ENCODE peak calls at places on chromosomes 3 and 15, in seven cellular contexts. One of them, this sample, is unnamed.

GRCh38 chr3:139561959-139562676 is 22.6 kb upstream of the RBP1 start:
- DNase-seq in cardiac muscle cell: peak
- DNase-seq in mesenchymal stem cell: peak
- DNase-seq in neuronal stem cell: no peak
- DNase-seq in esophagus muscularis mucosa: peak
- DNase-seq in right atrium auricular region: no peak
- DNase-seq in CD4-positive, CD25-positive, alpha-beta regulatory T cell: no peak
- DNase-seq in this sample: no peak

GRCh38 chr15:47812436-47813109 is 95.3 kb downstream of the SEMA6D start:
- DNase-seq in cardiac muscle cell: peak
- DNase-seq in mesenchymal stem cell: peak
- DNase-seq in neuronal stem cell: no peak
- DNase-seq in esophagus muscularis mucosa: no peak
- DNase-seq in right atrium auricular region: no peak
- DNase-seq in CD4-positive, CD25-positive, alpha-beta regulatory T cell: no peak
- DNase-seq in this sample: no peak

GRCh38 chr3:172675371-172676193 is 35.3 kb downstream of the NCEH1 start:
- DNase-seq in cardiac muscle cell: peak
- DNase-seq in mesenchymal stem cell: peak
- DNase-seq in neuronal stem cell: peak
- DNase-seq in esophagus muscularis mucosa: no peak
- DNase-seq in right atrium auricular region: no peak
- DNase-seq in CD4-positive, CD25-positive, alpha-beta regulatory T cell: peak
- DNase-seq in this sample: peak

GRCh38 chr3:61417352-61417751 is 144.0 kb upstream of the PTPRG start:
- DNase-seq in cardiac muscle cell: peak
- DNase-seq in mesenchymal stem cell: no peak
- DNase-seq in neuronal stem cell: no peak
- DNase-seq in esophagus muscularis mucosa: no peak
- DNase-seq in right atrium auricular region: no peak
- DNase-seq in CD4-positive, CD25-positive, alpha-beta regulatory T cell: no peak
- DNase-seq in this sample: no peak

GRCh38 chr3:13718437-13718836 is 161.4 kb downstream of the WNT7A start:
- DNase-seq in cardiac muscle cell: no peak
- DNase-seq in mesenchymal stem cell: no peak
- DNase-seq in neuronal stem cell: no peak
- DNase-seq in esophagus muscularis mucosa: peak
- DNase-seq in right atrium auricular region: peak
- DNase-seq in CD4-positive, CD25-positive, alpha-beta regulatory T cell: no peak
- DNase-seq in this sample: no peak

GRCh38 chr3:14602006-14602803 is 49.4 kb upstream of the CCDC174 start:
- DNase-seq in cardiac muscle cell: no peak
- DNase-seq in mesenchymal stem cell: no peak
- DNase-seq in neuronal stem cell: no peak
- DNase-seq in esophagus muscularis mucosa: no peak
- DNase-seq in right atrium auricular region: no peak
- DNase-seq in CD4-positive, CD25-positive, alpha-beta regulatory T cell: no peak
- DNase-seq in this sample: no peak

GRCh38 chr15:78399081-78399480 is 38.9 kb upstream of the IREB2 start:
- DNase-seq in cardiac muscle cell: no peak
- DNase-seq in mesenchymal stem cell: no peak
- DNase-seq in neuronal stem cell: no peak
- DNase-seq in esophagus muscularis mucosa: no peak
- DNase-seq in right atrium auricular region: no peak
- DNase-seq in CD4-positive, CD25-positive, alpha-beta regulatory T cell: no peak
- DNase-seq in this sample: peak

GRCh38 chr15:63066302-63066701 is 23.8 kb downstream of the TPM1 start:
- DNase-seq in cardiac muscle cell: no peak
- DNase-seq in mesenchymal stem cell: no peak
- DNase-seq in neuronal stem cell: no peak
- DNase-seq in esophagus muscularis mucosa: no peak
- DNase-seq in right atrium auricular region: no peak
- DNase-seq in CD4-positive, CD25-positive, alpha-beta regulatory T cell: no peak
- DNase-seq in this sample: no peak

GRCh38 chr3:89340431-89340830 is 233.0 kb downstream of the EPHA3 start:
- DNase-seq in cardiac muscle cell: peak
- DNase-seq in mesenchymal stem cell: peak
- DNase-seq in neuronal stem cell: no peak
- DNase-seq in esophagus muscularis mucosa: no peak
- DNase-seq in right atrium auricular region: no peak
- DNase-seq in CD4-positive, CD25-positive, alpha-beta regulatory T cell: no peak
- DNase-seq in this sample: no peak

GRCh38 chr15:36775209-36775608 is 195.8 kb downstream of the CDIN1 start:
- DNase-seq in cardiac muscle cell: no peak
- DNase-seq in mesenchymal stem cell: no peak
- DNase-seq in neuronal stem cell: no peak
- DNase-seq in esophagus muscularis mucosa: no peak
- DNase-seq in right atrium auricular region: no peak
- DNase-seq in CD4-positive, CD25-positive, alpha-beta regulatory T cell: no peak
- DNase-seq in this sample: no peak

GRCh38 chr3:33119891-33120290 is 6.1 kb downstream of the CRTAP start:
- DNase-seq in cardiac muscle cell: peak
- DNase-seq in mesenchymal stem cell: no peak
- DNase-seq in neuronal stem cell: no peak
- DNase-seq in esophagus muscularis mucosa: no peak
- DNase-seq in right atrium auricular region: no peak
- DNase-seq in CD4-positive, CD25-positive, alpha-beta regulatory T cell: no peak
- DNase-seq in this sample: no peak

GRCh38 chr3:54746722-54747121 is 181.1 kb downstream of the LRTM1 start:
- DNase-seq in cardiac muscle cell: no peak
- DNase-seq in mesenchymal stem cell: no peak
- DNase-seq in neuronal stem cell: no peak
- DNase-seq in esophagus muscularis mucosa: no peak
- DNase-seq in right atrium auricular region: no peak
- DNase-seq in CD4-positive, CD25-positive, alpha-beta regulatory T cell: no peak
- DNase-seq in this sample: no peak

DNA sequence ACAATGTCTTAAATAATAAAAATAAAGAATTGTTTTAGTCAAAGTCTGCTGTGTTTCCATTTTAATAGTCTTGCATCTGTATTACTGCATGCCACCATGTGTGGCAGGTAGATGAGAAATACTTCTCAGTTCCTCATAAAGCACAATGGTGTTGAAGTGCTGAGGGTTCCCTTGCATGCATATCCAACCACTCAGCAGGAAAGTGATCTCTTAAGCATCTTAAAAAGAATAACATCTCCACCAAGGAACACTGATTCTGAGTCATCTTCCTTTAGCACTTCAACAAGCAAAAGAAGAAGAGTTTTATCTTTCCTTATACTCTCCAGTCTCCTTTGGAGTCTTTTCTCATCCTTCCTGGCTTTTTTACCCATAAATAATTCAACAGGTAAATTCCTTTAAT is 602.0 kb downstream of the TBL1XR1 start:
- DNase-seq in cardiac muscle cell: no peak
- DNase-seq in mesenchymal stem cell: peak
- DNase-seq in neuronal stem cell: no peak
- DNase-seq in esophagus muscularis mucosa: no peak
- DNase-seq in right atrium auricular region: no peak
- DNase-seq in CD4-positive, CD25-positive, alpha-beta regulatory T cell: no peak
- DNase-seq in this sample: peak
- H3K27ac ChIP-seq in cardiac muscle cell: no peak
- H3K27ac ChIP-seq in mesenchymal stem cell: no peak
- H3K27ac ChIP-seq in neuronal stem cell: no peak
- H3K27ac ChIP-seq in esophagus muscularis mucosa: no peak
- H3K27ac ChIP-seq in right atrium auricular region: no peak
- H3K27ac ChIP-seq in CD4-positive, CD25-positive, alpha-beta regulatory T cell: no peak
- H3K27ac ChIP-seq in this sample: no peak

GRCh38 chr15:26869628-26870027 is 2.8 kb downstream of the GABRA5 start:
- DNase-seq in cardiac muscle cell: no peak
- DNase-seq in mesenchymal stem cell: no peak
- DNase-seq in neuronal stem cell: no peak
- DNase-seq in esophagus muscularis mucosa: peak
- DNase-seq in right atrium auricular region: no peak
- DNase-seq in CD4-positive, CD25-positive, alpha-beta regulatory T cell: no peak
- DNase-seq in this sample: no peak

GRCh38 chr15:26867199-26868007 is 541 bp downstream of the GABRA5 start:
- DNase-seq in cardiac muscle cell: no peak
- DNase-seq in mesenchymal stem cell: no peak
- DNase-seq in neuronal stem cell: peak
- DNase-seq in esophagus muscularis mucosa: peak
- DNase-seq in right atrium auricular region: no peak
- DNase-seq in CD4-positive, CD25-positive, alpha-beta regulatory T cell: no peak
- DNase-seq in this sample: no peak

GRCh38 chr15:26866298-26867198 is at the start of gene GABRA5:
- DNase-seq in cardiac muscle cell: peak
- DNase-seq in mesenchymal stem cell: no peak
- DNase-seq in neuronal stem cell: peak
- DNase-seq in esophagus muscularis mucosa: peak
- DNase-seq in right atrium auricular region: no peak
- DNase-seq in CD4-positive, CD25-positive, alpha-beta regulatory T cell: no peak
- DNase-seq in this sample: no peak

GRCh38 chr15:26870346-26870745 is 3.5 kb downstream of the GABRA5 start:
- DNase-seq in cardiac muscle cell: no peak
- DNase-seq in mesenchymal stem cell: no peak
- DNase-seq in neuronal stem cell: no peak
- DNase-seq in esophagus muscularis mucosa: no peak
- DNase-seq in right atrium auricular region: no peak
- DNase-seq in CD4-positive, CD25-positive, alpha-beta regulatory T cell: no peak
- DNase-seq in this sample: no peak

GRCh38 chr15:26868029-26868685 is 1.3 kb downstream of the GABRA5 start:
- DNase-seq in cardiac muscle cell: no peak
- DNase-seq in mesenchymal stem cell: no peak
- DNase-seq in neuronal stem cell: no peak
- DNase-seq in esophagus muscularis mucosa: peak
- DNase-seq in right atrium auricular region: no peak
- DNase-seq in CD4-positive, CD25-positive, alpha-beta regulatory T cell: no peak
- DNase-seq in this sample: no peak
- H3K4me3 ChIP-seq in cardiac muscle cell: peak
- H3K4me3 ChIP-seq in mesenchymal stem cell: no peak
- H3K4me3 ChIP-seq in neuronal stem cell: no peak
- H3K4me3 ChIP-seq in esophagus muscularis mucosa: peak
- H3K4me3 ChIP-seq in right atrium auricular region: peak
- H3K4me3 ChIP-seq in CD4-positive, CD25-positive, alpha-beta regulatory T cell: no peak
- H3K4me3 ChIP-seq in this sample: no peak

GRCh38 chr15:89198934-89199333 is 22.4 kb downstream of the RLBP1 start:
- DNase-seq in cardiac muscle cell: no peak
- DNase-seq in mesenchymal stem cell: no peak
- DNase-seq in neuronal stem cell: no peak
- DNase-seq in esophagus muscularis mucosa: no peak
- DNase-seq in right atrium auricular region: no peak
- DNase-seq in CD4-positive, CD25-positive, alpha-beta regulatory T cell: no peak
- DNase-seq in this sample: no peak
- H3K27ac ChIP-seq in cardiac muscle cell: no peak
- H3K27ac ChIP-seq in mesenchymal stem cell: no peak
- H3K27ac ChIP-seq in neuronal stem cell: peak
- H3K27ac ChIP-seq in esophagus muscularis mucosa: no peak
- H3K27ac ChIP-seq in right atrium auricular region: no peak
- H3K27ac ChIP-seq in CD4-positive, CD25-positive, alpha-beta regulatory T cell: no peak
- H3K27ac ChIP-seq in this sample: no peak

DNA sequence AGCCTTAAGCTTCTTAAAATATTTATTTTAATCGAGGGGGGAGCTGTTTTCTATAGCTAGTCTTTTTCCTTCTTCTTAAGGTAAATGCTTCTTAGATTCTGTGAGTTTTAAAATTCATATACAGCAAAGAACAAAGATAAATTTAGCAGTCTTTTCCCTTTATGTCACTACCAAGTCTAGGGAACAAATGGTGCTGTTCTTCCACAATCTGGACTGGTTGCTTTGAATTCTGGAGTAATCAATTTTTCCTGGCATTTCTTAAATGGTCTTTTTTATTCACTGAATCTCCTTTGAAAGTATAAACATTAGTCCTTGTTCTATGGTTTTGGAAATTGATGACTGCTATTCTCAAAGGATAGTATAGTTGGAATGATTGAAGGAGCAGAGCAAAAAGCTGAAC is 82.8 kb downstream of the CHL1 start:
- DNase-seq in cardiac muscle cell: no peak
- DNase-seq in mesenchymal stem cell: no peak
- DNase-seq in neuronal stem cell: no peak
- DNase-seq in esophagus muscularis mucosa: no peak
- DNase-seq in right atrium auricular region: no peak
- DNase-seq in CD4-positive, CD25-positive, alpha-beta regulatory T cell: no peak
- DNase-seq in this sample: no peak
- H3K4me3 ChIP-seq in cardiac muscle cell: no peak
- H3K4me3 ChIP-seq in mesenchymal stem cell: no peak
- H3K4me3 ChIP-seq in neuronal stem cell: no peak
- H3K4me3 ChIP-seq in esophagus muscularis mucosa: no peak
- H3K4me3 ChIP-seq in right atrium auricular region: no peak
- H3K4me3 ChIP-seq in CD4-positive, CD25-positive, alpha-beta regulatory T cell: no peak
- H3K4me3 ChIP-seq in this sample: no peak

DNA sequence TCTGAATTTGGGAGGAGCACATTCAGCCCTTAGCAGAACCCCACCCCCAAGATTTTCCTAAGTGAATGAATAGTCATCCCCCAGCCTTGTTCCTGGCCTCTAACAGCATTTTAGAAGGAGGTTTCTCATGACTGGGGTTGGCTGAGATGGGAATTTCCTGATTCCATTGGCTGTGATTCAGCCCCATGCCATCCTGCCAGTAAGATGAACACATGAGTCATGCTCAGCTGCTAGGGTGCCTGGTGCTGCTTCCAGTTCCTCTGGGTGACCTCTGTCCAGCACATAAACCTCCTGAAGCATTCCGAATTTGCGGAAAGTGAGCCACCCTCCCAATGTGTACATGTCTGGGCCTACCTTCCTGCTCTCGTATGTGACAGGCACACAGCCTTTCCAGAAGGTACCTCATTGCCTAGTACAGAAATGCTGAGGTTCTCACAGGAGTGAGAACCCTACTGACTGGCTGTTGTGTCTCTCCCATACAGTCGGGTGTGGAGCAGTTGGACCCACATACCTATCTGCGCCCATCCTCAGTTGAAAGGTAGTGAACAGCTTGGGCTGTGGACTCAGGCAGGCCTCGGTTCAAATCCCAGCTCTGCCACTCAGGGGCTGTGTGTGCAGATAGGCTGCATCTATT is 91.7 kb downstream of the APBA2 start:
- DNase-seq in cardiac muscle cell: peak
- DNase-seq in mesenchymal stem cell: peak
- DNase-seq in neuronal stem cell: no peak
- DNase-seq in esophagus muscularis mucosa: peak
- DNase-seq in right atrium auricular region: peak
- DNase-seq in CD4-positive, CD25-positive, alpha-beta regulatory T cell: no peak
- DNase-seq in this sample: peak
- H3K27ac ChIP-seq in cardiac muscle cell: no peak
- H3K27ac ChIP-seq in mesenchymal stem cell: peak
- H3K27ac ChIP-seq in neuronal stem cell: no peak
- H3K27ac ChIP-seq in esophagus muscularis mucosa: no peak
- H3K27ac ChIP-seq in right atrium auricular region: no peak
- H3K27ac ChIP-seq in CD4-positive, CD25-positive, alpha-beta regulatory T cell: no peak
- H3K27ac ChIP-seq in this sample: no peak

DNA sequence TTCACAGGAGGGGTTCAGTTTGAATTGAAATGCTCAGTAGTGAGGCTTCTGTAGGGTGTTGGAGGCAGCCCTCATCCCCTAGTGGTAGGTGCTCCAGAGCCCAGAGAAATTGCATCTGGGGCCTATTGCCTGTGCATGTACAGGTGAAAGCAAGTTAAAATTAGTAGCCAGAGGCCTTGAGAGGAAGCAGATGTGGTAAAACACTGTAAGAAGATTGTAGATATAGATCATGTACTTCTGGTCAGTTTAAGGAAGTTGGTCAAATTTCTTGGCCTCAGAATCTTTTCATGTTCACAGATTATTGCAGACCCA is 34.6 kb downstream of the IGSF10 start:
- DNase-seq in cardiac muscle cell: no peak
- DNase-seq in mesenchymal stem cell: no peak
- DNase-seq in neuronal stem cell: no peak
- DNase-seq in esophagus muscularis mucosa: no peak
- DNase-seq in right atrium auricular region: no peak
- DNase-seq in CD4-positive, CD25-positive, alpha-beta regulatory T cell: no peak
- DNase-seq in this sample: no peak
- H3K4me3 ChIP-seq in cardiac muscle cell: no peak
- H3K4me3 ChIP-seq in mesenchymal stem cell: no peak
- H3K4me3 ChIP-seq in neuronal stem cell: no peak
- H3K4me3 ChIP-seq in esophagus muscularis mucosa: no peak
- H3K4me3 ChIP-seq in right atrium auricular region: no peak
- H3K4me3 ChIP-seq in CD4-positive, CD25-positive, alpha-beta regulatory T cell: no peak
- H3K4me3 ChIP-seq in this sample: no peak

This sample was measured in A673.